ENCODE peak calls at places on chromosome 19, in seven cellular contexts. X, Q, T, W, E, P and H are unnamed samples.

GRCh38 chr19:11159598-11160001 is 4.0 kb upstream of the SPC24 start:
- DNase-seq in X (no peak), Q (no peak), T (no peak), W (no peak), E (no peak), P (no peak), H (no peak)

GRCh38 chr19:3494051-3494450 is 6.4 kb downstream of the DOHH start:
- DNase-seq in X (no peak), Q (no peak), T (peak; percentile 55), W (no peak), E (no peak), P (no peak), H (no peak)

GRCh38 chr19:33878136-33878535 is 81.5 kb downstream of the KCTD15 start:
- DNase-seq in X (no peak), Q (no peak), T (no peak), W (no peak), E (no peak), P (no peak), H (no peak)

GRCh38 chr19:36006955-36007354 is 1.7 kb downstream of the SYNE4 start:
- DNase-seq in X (no peak), Q (no peak), T (no peak), W (no peak), E (no peak), P (no peak), H (no peak)

GRCh38 chr19:51640371-51640770 is 6.3 kb downstream of the SIGLEC14 start:
- DNase-seq in X (no peak), Q (no peak), T (no peak), W (no peak), E (no peak), P (no peak), H (no peak)

GRCh38 chr19:5585461-5586299 is 17.9 kb upstream of the TINCR start:
- DNase-seq in X (peak; percentile 43), Q (no peak), T (peak; percentile 27), W (no peak), E (no peak), P (no peak), H (peak; percentile 42)

GRCh38 chr19:38665950-38666661 is 18.7 kb downstream of the ACTN4 start:
- DNase-seq in X (no peak), Q (no peak), T (no peak), W (no peak), E (no peak), P (no peak), H (no peak)

GRCh38 chr19:39403331-39404312 is 3.0 kb upstream of the ZFP36 start:
- DNase-seq in X (peak; percentile 91), Q (peak; percentile 46), T (peak; percentile 91), W (peak; percentile 94), E (peak; percentile 70), P (peak; percentile 93), H (peak; percentile 97)

GRCh38 chr19:737591-738093 is 13.3 kb upstream of the MISP start:
- DNase-seq in X (peak; percentile 46), Q (peak; percentile 65), T (peak; percentile 54), W (peak; percentile 30), E (no peak), P (peak; percentile 37), H (peak; percentile 33)

GRCh38 chr19:50801107-50801506 is 10.9 kb downstream of the ACP4 start:
- DNase-seq in X (no peak), Q (no peak), T (no peak), W (no peak), E (no peak), P (no peak), H (no peak)

GRCh38 chr19:27681972-27682371 is 1531.0 kb downstream of the UQCRFS1 start:
- DNase-seq in X (no peak), Q (no peak), T (no peak), W (no peak), E (no peak), P (no peak), H (no peak)

GRCh38 chr19:45016388-45017314 is 15.4 kb downstream of the RELB start:
- DNase-seq in X (peak; percentile 45), Q (peak; percentile 79), T (peak; percentile 54), W (peak; percentile 54), E (peak; percentile 19), P (peak; percentile 51), H (peak; percentile 65)

GRCh38 chr19:15251749-15252397 is 19.6 kb upstream of the EPHX3 start:
- DNase-seq in X (no peak), Q (peak; percentile 53), T (no peak), W (no peak), E (no peak), P (no peak), H (no peak)

GRCh38 chr19:5080809-5081208 is 111.9 kb downstream of the KDM4B start:
- DNase-seq in X (no peak), Q (no peak), T (no peak), W (no peak), E (no peak), P (no peak), H (no peak)

GRCh38 chr19:13833330-13834265 is 38.4 kb downstream of the ZSWIM4 start:
- DNase-seq in X (peak; percentile 93), Q (peak; percentile 94), T (peak; percentile 94), W (peak; percentile 84), E (no peak), P (peak; percentile 83), H (peak; percentile 90)

GRCh38 chr19:14048439-14049153 is 13.3 kb downstream of the PALM3 start:
- DNase-seq in X (peak; percentile 72), Q (peak; percentile 63), T (peak; percentile 79), W (peak; percentile 56), E (no peak), P (peak; percentile 67), H (peak; percentile 55)

GRCh38 chr19:6825076-6825774 is 52.7 kb downstream of the VAV1 start:
- DNase-seq in X (no peak), Q (no peak), T (no peak), W (no peak), E (no peak), P (no peak), H (no peak)

GRCh38 chr19:1487576-1488281 is 2.4 kb downstream of the PCSK4 start:
- DNase-seq in X (no peak), Q (no peak), T (no peak), W (no peak), E (no peak), P (no peak), H (no peak)

GRCh38 chr19:10431254-10431942 is 11.1 kb downstream of the PDE4A start:
- DNase-seq in X (no peak), Q (no peak), T (no peak), W (no peak), E (no peak), P (no peak), H (peak; percentile 40)

GRCh38 chr19:1130801-1131717 is 27.3 kb downstream of the GPX4 start:
- DNase-seq in X (no peak), Q (no peak), T (peak; percentile 34), W (no peak), E (no peak), P (no peak), H (no peak)

GRCh38 chr19:3984584-3984907 is 717 bp downstream of the EEF2 start:
- DNase-seq in X (no peak), Q (no peak), T (no peak), W (no peak), E (no peak), P (no peak), H (no peak)